ENCODE peak calls at places on chromosome 18, in four cellular contexts. J, W, Y and Q are unnamed samples.

GRCh38 chr18:12908706-12909105 is 24.7 kb upstream of the PTPN2 start:
- DNase-seq in Y (no peak), J (no peak), W (no peak), Q (no peak)

GRCh38 chr18:79616651-79617518 is 62.7 kb upstream of the CTDP1 start:
- DNase-seq in W (peak; percentile 40), J (no peak), Y (no peak), Q (no peak)

GRCh38 chr18:449374-449773 is 51.1 kb downstream of the COLEC12 start:
- DNase-seq in Y (no peak), J (no peak), W (peak; percentile 31), Q (no peak)

GRCh38 chr18:8322486-8322885 is 286.8 kb upstream of the RAB12 start:
- DNase-seq in J (no peak), W (no peak), Y (no peak), Q (no peak)

GRCh38 chr18:31723639-31723997 is 37.1 kb downstream of the SLC25A52 start:
- DNase-seq in J (no peak), Y (no peak), W (no peak), Q (no peak)

GRCh38 chr18:26181343-26181826 is 44.9 kb upstream of the TAF4B start:
- DNase-seq in J (no peak), Y (no peak), W (no peak), Q (no peak)

GRCh38 chr18:711693-712400 is 583 bp downstream of the ENOSF1 start:
- DNase-seq in Y (peak; percentile 79), W (peak; percentile 82), J (peak; percentile 95), Q (peak; percentile 41)

GRCh38 chr18:49094136-49094535 is 143.4 kb upstream of the SMAD7 start:
- DNase-seq in Y (no peak), J (no peak), W (peak; percentile 24), Q (no peak)

GRCh38 chr18:5527603-5528002 is 16.2 kb downstream of the EPB41L3 start:
- DNase-seq in J (no peak), Y (no peak), W (peak; percentile 29), Q (no peak)

GRCh38 chr18:28438381-28438780 is 261.5 kb upstream of the CDH2 start:
- DNase-seq in Y (no peak), J (no peak), W (no peak), Q (no peak)

GRCh38 chr18:60740313-60740712 is 367.7 kb upstream of the MC4R start:
- DNase-seq in W (no peak), J (no peak), Y (no peak), Q (no peak)

GRCh38 chr18:26551217-26551708 is 2.9 kb upstream of the KCTD1 start:
- DNase-seq in Y (no peak), J (peak; percentile 79), W (no peak), Q (no peak)

GRCh38 chr18:46402945-46403344 is 254.1 kb downstream of the LOXHD1 start:
- DNase-seq in Y (no peak), W (no peak), J (no peak), Q (no peak)

GRCh38 chr18:2083691-2084090 is 487.6 kb downstream of the METTL4 start:
- DNase-seq in W (no peak), J (no peak), Y (peak; percentile 19), Q (no peak)

GRCh38 chr18:67875936-67876335 is 359.4 kb upstream of the DSEL start:
- DNase-seq in W (no peak), J (no peak), Y (no peak), Q (no peak)

GRCh38 chr18:65852273-65852672 is 101.5 kb downstream of the CDH7 start:
- DNase-seq in J (no peak), Y (no peak), W (no peak), Q (no peak)

GRCh38 chr18:68441241-68441640 is 273.7 kb downstream of the TMX3 start:
- DNase-seq in J (no peak), Y (no peak), W (no peak), Q (no peak)

GRCh38 chr18:29164020-29164706 is 987.2 kb upstream of the CDH2 start:
- DNase-seq in Y (peak; percentile 66), W (no peak), J (no peak), Q (no peak)

GRCh38 chr18:3816601-3817363 is 366.8 kb downstream of the TGIF1 start:
- DNase-seq in J (peak; percentile 50), Y (peak; percentile 89), W (peak; percentile 58), Q (no peak)

GRCh38 chr18:46333371-46334199 is 229.4 kb downstream of the HAUS1 start:
- DNase-seq in W (no peak), J (no peak), Y (peak; percentile 31), Q (no peak)

GRCh38 chr18:71189581-71189980 is 900.7 kb downstream of the SOCS6 start:
- DNase-seq in J (no peak), W (no peak), Y (no peak), Q (no peak)

GRCh38 chr18:3238742-3239141 is 8.9 kb upstream of the MYL12A start:
- DNase-seq in W (no peak), Y (no peak), J (no peak), Q (no peak)

GRCh38 chr18:657311-657997 is at the start of gene TYMS:
- DNase-seq in W (peak; percentile 24), J (no peak), Y (peak; percentile 85), Q (peak; percentile 75)

GRCh38 chr18:70423988-70424387 is 135.1 kb downstream of the SOCS6 start:
- DNase-seq in J (no peak), Y (no peak), W (no peak), Q (no peak)

GRCh38 chr18:63320690-63321265 is 1.2 kb upstream of the BCL2 start:
- DNase-seq in W (peak; percentile 58), Y (peak; percentile 34), J (no peak), Q (no peak)

GRCh38 chr18:49041677-49042570 is 91.2 kb upstream of the SMAD7 start:
- DNase-seq in W (peak; percentile 56), J (no peak), Y (peak; percentile 43), Q (no peak)

GRCh38 chr18:56748698-56749268 is 97.6 kb downstream of the WDR7 start:
- DNase-seq in Y (peak; percentile 23), J (no peak), W (no peak), Q (no peak)

GRCh38 chr18:79964330-79965118 is at the start of gene HSBP1L1:
- DNase-seq in J (no peak), Y (peak; percentile 58), W (peak; percentile 63), Q (no peak)

GRCh38 chr18:7579176-7579922 is 12.2 kb downstream of the PTPRM start:
- DNase-seq in Y (no peak), J (no peak), W (no peak), Q (no peak)

DNA sequence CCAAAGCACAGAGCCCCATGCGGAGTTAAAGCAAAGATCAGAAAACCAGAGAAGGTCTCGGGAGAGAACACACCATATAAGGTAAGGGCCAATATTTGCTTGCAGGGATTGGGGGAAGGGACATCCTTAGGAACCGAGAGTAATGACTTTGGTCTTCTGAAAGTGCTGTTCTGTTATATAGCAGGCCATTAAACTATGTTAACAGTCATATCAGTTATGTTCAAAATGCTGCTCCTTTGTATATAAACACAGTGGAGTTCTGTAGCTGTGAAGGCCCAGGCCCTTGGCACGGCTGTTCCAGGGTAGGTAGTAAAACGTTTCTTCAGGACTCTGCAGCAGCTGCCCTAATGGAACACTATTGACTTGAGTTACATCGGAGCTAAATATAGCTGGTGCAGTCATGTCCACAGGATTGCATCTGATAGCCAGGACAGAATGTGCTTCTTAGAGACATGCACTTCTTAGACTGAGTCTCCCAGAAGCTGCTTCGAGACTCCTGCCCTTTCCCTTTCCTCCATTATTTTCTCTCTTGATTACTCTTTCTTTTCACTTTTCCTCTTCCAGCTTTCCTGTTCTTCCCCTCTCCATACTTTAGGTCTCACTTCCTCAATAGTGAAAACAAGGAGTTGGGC is 122.4 kb downstream of the SETBP1 start:
- DNase-seq in W (peak; percentile 39), Y (no peak), J (no peak), Q (no peak)
- TF ChIP-seq POLR2A in W (no peak), Y (no peak), J (no peak), Q (no peak)

DNA sequence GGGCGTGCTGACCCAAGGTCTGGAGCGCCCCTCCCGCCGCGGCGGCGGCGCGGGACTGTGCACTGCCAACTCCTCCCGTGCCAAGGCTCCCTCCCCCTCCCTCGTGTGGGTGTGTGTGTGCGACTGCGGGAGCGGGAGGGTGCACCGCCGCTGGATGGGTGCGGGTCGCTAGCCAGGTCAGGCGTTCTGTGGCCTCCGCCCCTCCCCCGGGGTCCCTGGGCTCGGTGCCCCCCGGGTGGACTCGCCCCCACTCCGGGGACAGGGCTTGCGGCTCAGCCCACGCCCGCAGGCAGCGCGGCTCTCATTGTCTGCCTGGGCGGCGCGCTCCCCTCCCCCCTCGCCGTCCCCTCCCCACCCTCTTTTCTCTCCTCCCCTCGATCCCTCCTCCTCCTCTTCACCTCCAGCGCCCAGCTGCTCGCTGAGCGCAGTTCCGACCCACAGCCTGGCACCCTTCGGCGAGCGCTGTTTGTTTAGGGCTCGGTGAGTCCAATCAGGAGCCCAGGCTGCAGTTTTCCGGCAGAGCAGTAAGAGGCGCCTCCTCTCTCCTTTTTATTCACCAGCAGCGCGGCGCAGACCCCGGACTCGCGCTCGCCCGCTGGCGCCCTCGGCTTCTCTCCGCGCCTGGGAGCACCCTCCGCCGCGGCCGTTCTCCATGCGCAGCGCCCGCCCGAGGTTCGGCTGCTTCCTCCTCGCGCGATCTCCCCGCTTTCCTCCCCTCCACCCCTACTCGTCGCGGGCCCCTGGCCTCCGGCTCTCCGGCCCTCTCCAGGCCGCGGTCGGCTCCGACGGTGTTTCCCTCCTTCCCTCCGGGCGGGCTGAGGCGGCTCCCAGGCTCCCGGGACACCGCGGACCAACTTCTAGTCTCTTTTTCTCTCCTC is at the start of gene GATA6:
- DNase-seq in Y (peak; percentile 85), W (peak; percentile 96), J (no peak), Q (peak; percentile 85)
- TF ChIP-seq POLR2A in Y (peak; percentile 61), W (peak; percentile 83), J (peak; percentile 35), Q (peak; percentile 67)

GRCh38 chr18:75070625-75071483 is 138.1 kb downstream of the PTGR3 start:
- DNase-seq in W (no peak), J (no peak), Y (peak; percentile 61), Q (peak; percentile 31)
- TF ChIP-seq POLR2A in W (no peak), J (no peak), Y (no peak), Q (no peak)

GRCh38 chr18:57819119-57819518 is 16.0 kb upstream of the ATP8B1 start:
- DNase-seq in Y (no peak), W (no peak), J (no peak), Q (no peak)

GRCh38 chr18:57814555-57814954 is 11.4 kb upstream of the ATP8B1 start:
- DNase-seq in J (no peak), W (no peak), Y (no peak), Q (no peak)

GRCh38 chr18:57816208-57816999 is 13.3 kb upstream of the ATP8B1 start:
- DNase-seq in J (no peak), W (no peak), Y (no peak), Q (no peak)

GRCh38 chr18:57819671-57820460 is 16.8 kb upstream of the ATP8B1 start:
- DNase-seq in Y (peak; percentile 68), J (no peak), W (peak; percentile 46), Q (peak; percentile 32)
- TF ChIP-seq POLR2A in Y (no peak), J (no peak), W (no peak), Q (no peak)

DNA sequence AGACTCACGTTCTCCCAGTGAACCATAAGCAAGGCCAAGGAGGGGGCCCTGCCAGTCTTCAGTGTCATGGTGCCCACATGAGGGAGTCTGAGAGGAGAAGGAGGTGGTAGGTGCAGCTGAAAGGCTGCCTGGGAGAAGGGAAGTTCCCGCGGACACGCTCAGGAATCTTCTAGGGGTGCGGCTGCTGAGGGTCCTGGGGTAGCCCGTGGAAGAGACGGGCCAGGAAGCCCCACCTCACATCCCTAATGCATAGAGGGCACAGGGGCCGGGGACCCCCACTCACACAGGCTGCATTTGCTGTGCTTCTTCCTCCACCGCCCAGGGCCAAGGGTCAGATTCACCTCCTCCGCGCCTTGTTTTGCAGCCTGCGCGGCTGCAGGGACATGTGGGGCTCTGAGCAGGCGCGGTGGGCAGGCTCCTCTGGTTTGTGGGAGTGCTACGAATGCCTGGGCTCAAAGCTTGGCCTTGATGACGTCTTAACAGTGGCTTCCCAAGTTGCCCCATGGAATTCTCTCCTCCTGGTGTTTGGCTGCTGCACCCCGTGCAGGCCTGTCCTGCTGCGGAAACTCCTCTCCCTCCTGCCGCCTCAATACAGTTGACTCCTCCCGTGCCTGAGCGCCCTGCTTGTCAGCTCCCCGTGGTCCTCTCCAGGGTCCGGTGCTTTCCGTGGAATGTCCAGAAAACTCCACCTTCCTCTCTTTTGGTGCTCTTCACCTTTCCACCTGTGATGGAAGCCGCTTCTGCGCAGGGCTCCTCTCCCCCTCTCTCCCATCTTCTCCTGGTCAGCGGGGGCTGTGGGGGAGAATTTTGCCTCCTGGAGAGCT is 95.7 kb downstream of the VAPA start:
- DNase-seq in J (no peak), Y (no peak), W (no peak), Q (no peak)
- TF ChIP-seq POLR2A in J (no peak), Y (no peak), W (no peak), Q (no peak)